ENCODE peak calls at places on chromosomes 5 and 9, in seven cellular contexts. One of them, this sample, is unnamed.

GRCh38 chr5:159851053-159851452 is 65.2 kb upstream of the ADRA1B start:
- DNase-seq in HCT116: no peak
- DNase-seq in HepG2: no peak
- DNase-seq in H1: no peak
- DNase-seq in endothelial cell of umbilical vein: no peak
- DNase-seq in K562: no peak
- DNase-seq in GM23338: no peak
- DNase-seq in this sample: no peak

GRCh38 chr5:98309785-98310566 is 463.5 kb upstream of the RGMB start:
- DNase-seq in HCT116: peak
- DNase-seq in K562: no peak
- DNase-seq in endothelial cell of umbilical vein: peak
- DNase-seq in HepG2: peak
- DNase-seq in GM23338: peak
- DNase-seq in H1: peak
- DNase-seq in this sample: no peak

GRCh38 chr5:176816043-176816745 is 5.8 kb downstream of the UNC5A start:
- DNase-seq in HCT116: no peak
- DNase-seq in endothelial cell of umbilical vein: no peak
- DNase-seq in GM23338: no peak
- DNase-seq in HepG2: no peak
- DNase-seq in H1: no peak
- DNase-seq in K562: no peak
- DNase-seq in this sample: no peak

GRCh38 chr5:34598177-34598794 is 57.8 kb upstream of the RAI14 start:
- DNase-seq in GM23338: no peak
- DNase-seq in endothelial cell of umbilical vein: peak
- DNase-seq in HCT116: peak
- DNase-seq in HepG2: no peak
- DNase-seq in K562: no peak
- DNase-seq in H1: no peak
- DNase-seq in this sample: no peak

GRCh38 chr9:123867971-123868370 is 62.0 kb downstream of the DENND1A start:
- DNase-seq in H1: no peak
- DNase-seq in HCT116: no peak
- DNase-seq in K562: no peak
- DNase-seq in HepG2: no peak
- DNase-seq in GM23338: no peak
- DNase-seq in endothelial cell of umbilical vein: no peak
- DNase-seq in this sample: no peak

GRCh38 chr9:89528540-89528939 is 30.6 kb upstream of the SEMA4D start:
- DNase-seq in GM23338: no peak
- DNase-seq in H1: no peak
- DNase-seq in K562: no peak
- DNase-seq in HepG2: no peak
- DNase-seq in endothelial cell of umbilical vein: no peak
- DNase-seq in HCT116: no peak
- DNase-seq in this sample: no peak

GRCh38 chr5:79112703-79113058 is 1.1 kb downstream of the BHMT start:
- DNase-seq in H1: no peak
- DNase-seq in endothelial cell of umbilical vein: no peak
- DNase-seq in GM23338: no peak
- DNase-seq in HCT116: no peak
- DNase-seq in K562: no peak
- DNase-seq in HepG2: no peak
- DNase-seq in this sample: no peak

GRCh38 chr5:891117-891836 is 1.3 kb downstream of the BRD9 start:
- DNase-seq in endothelial cell of umbilical vein: no peak
- DNase-seq in GM23338: peak
- DNase-seq in HepG2: peak
- DNase-seq in K562: peak
- DNase-seq in HCT116: peak
- DNase-seq in H1: no peak
- DNase-seq in this sample: no peak

GRCh38 chr5:81269751-81270686 is 31.4 kb upstream of the ZCCHC9 start:
- DNase-seq in HepG2: peak
- DNase-seq in endothelial cell of umbilical vein: no peak
- DNase-seq in GM23338: peak
- DNase-seq in K562: no peak
- DNase-seq in HCT116: no peak
- DNase-seq in H1: no peak
- DNase-seq in this sample: no peak

GRCh38 chr9:613771-614347 is 227.6 kb upstream of the DMRT1 start:
- DNase-seq in HepG2: peak
- DNase-seq in endothelial cell of umbilical vein: peak
- DNase-seq in GM23338: peak
- DNase-seq in HCT116: peak
- DNase-seq in H1: peak
- DNase-seq in K562: no peak
- DNase-seq in this sample: peak

GRCh38 chr5:124210106-124210918 is 536.1 kb downstream of the ZNF608 start:
- DNase-seq in H1: no peak
- DNase-seq in HepG2: no peak
- DNase-seq in HCT116: no peak
- DNase-seq in K562: no peak
- DNase-seq in GM23338: no peak
- DNase-seq in endothelial cell of umbilical vein: no peak
- DNase-seq in this sample: no peak

GRCh38 chr5:161547573-161548471 is 1.3 kb upstream of the GABRB2 start:
- DNase-seq in GM23338: peak
- DNase-seq in HepG2: no peak
- DNase-seq in HCT116: no peak
- DNase-seq in H1: peak
- DNase-seq in endothelial cell of umbilical vein: no peak
- DNase-seq in K562: no peak
- DNase-seq in this sample: no peak

GRCh38 chr9:35000535-35001284 is 11.2 kb downstream of the DNAJB5 start:
- DNase-seq in HepG2: no peak
- DNase-seq in endothelial cell of umbilical vein: no peak
- DNase-seq in K562: peak
- DNase-seq in H1: no peak
- DNase-seq in GM23338: peak
- DNase-seq in HCT116: no peak
- DNase-seq in this sample: no peak

GRCh38 chr9:38234479-38234878 is 158.0 kb upstream of the ALDH1B1 start:
- DNase-seq in K562: no peak
- DNase-seq in endothelial cell of umbilical vein: no peak
- DNase-seq in H1: no peak
- DNase-seq in HepG2: no peak
- DNase-seq in GM23338: no peak
- DNase-seq in HCT116: no peak
- DNase-seq in this sample: no peak

GRCh38 chr5:81759632-81760005 is 8.7 kb upstream of the SSBP2 start:
- DNase-seq in HCT116: no peak
- DNase-seq in endothelial cell of umbilical vein: peak
- DNase-seq in GM23338: no peak
- DNase-seq in HepG2: no peak
- DNase-seq in H1: no peak
- DNase-seq in K562: no peak
- DNase-seq in this sample: no peak

GRCh38 chr5:141430332-141431113 is at the start of gene PCDHGA12:
- DNase-seq in HepG2: peak
- DNase-seq in endothelial cell of umbilical vein: peak
- DNase-seq in H1: no peak
- DNase-seq in K562: peak
- DNase-seq in HCT116: no peak
- DNase-seq in GM23338: peak
- DNase-seq in this sample: no peak

GRCh38 chr5:155049569-155050383 is 36.2 kb downstream of the KIF4B start:
- DNase-seq in endothelial cell of umbilical vein: peak
- DNase-seq in GM23338: peak
- DNase-seq in K562: no peak
- DNase-seq in H1: peak
- DNase-seq in HepG2: peak
- DNase-seq in HCT116: peak
- DNase-seq in this sample: peak

DNA sequence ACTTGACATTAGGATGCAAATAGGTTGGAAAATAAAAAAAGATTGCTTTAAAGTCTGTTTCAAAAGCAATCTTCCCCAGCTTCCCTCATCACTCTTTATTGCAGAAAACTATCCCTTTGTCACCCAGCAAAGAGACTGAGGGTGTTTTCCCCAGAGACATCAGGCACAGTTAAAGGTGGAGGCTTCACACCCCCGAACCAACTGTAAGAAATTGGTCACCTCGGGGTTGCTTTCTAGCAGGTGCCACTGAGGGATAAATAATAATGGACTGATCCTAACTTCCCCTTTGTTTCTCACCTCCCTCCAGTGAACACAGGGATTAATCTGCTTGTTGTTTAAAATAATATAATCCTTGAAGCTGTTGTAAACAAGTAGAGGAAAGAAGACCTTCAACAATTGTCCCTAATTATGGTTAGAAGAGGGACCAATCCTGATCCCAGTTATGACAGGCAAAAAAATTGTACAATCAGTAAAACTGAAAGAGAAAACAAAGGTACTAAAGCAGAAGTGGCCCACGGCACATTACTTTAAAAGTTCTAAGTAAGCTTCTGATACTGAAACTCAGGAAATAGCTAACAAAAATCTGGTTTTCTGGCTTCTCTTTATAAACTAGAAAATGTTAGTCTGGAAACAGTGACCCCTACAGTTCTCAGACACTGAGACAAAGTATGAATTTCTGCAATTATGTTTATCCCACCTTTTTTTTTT is 6.6 kb upstream of the PCSK1 start:
- DNase-seq in K562: no peak
- DNase-seq in HepG2: no peak
- DNase-seq in endothelial cell of umbilical vein: peak
- DNase-seq in H1: no peak
- DNase-seq in GM23338: no peak
- DNase-seq in HCT116: no peak
- DNase-seq in this sample: no peak
- TF ChIP-seq EZH2 in K562: no peak
- TF ChIP-seq EZH2 in HepG2: no peak
- TF ChIP-seq EZH2 in endothelial cell of umbilical vein: no peak
- TF ChIP-seq EZH2 in H1: no peak
- TF ChIP-seq EZH2 in GM23338: no peak
- TF ChIP-seq EZH2 in HCT116: no peak
- TF ChIP-seq EZH2 in this sample: no peak

GRCh38 chr5:164573397-164573796 is 1068.0 kb downstream of the MAT2B start:
- DNase-seq in K562: no peak
- DNase-seq in GM23338: no peak
- DNase-seq in endothelial cell of umbilical vein: no peak
- DNase-seq in HepG2: no peak
- DNase-seq in HCT116: no peak
- DNase-seq in H1: no peak
- DNase-seq in this sample: no peak

GRCh38 chr5:164580155-164580554 is 1074.7 kb downstream of the MAT2B start:
- DNase-seq in HepG2: no peak
- DNase-seq in GM23338: no peak
- DNase-seq in HCT116: no peak
- DNase-seq in H1: no peak
- DNase-seq in endothelial cell of umbilical vein: no peak
- DNase-seq in K562: no peak
- DNase-seq in this sample: no peak

GRCh38 chr5:164581889-164582288 is 1076.5 kb downstream of the MAT2B start:
- DNase-seq in HCT116: no peak
- DNase-seq in H1: no peak
- DNase-seq in GM23338: no peak
- DNase-seq in endothelial cell of umbilical vein: no peak
- DNase-seq in K562: no peak
- DNase-seq in HepG2: no peak
- DNase-seq in this sample: no peak

GRCh38 chr5:164578401-164578800 is 1073.0 kb downstream of the MAT2B start:
- DNase-seq in HepG2: no peak
- DNase-seq in H1: no peak
- DNase-seq in endothelial cell of umbilical vein: no peak
- DNase-seq in GM23338: no peak
- DNase-seq in HCT116: no peak
- DNase-seq in K562: no peak
- DNase-seq in this sample: no peak

DNA sequence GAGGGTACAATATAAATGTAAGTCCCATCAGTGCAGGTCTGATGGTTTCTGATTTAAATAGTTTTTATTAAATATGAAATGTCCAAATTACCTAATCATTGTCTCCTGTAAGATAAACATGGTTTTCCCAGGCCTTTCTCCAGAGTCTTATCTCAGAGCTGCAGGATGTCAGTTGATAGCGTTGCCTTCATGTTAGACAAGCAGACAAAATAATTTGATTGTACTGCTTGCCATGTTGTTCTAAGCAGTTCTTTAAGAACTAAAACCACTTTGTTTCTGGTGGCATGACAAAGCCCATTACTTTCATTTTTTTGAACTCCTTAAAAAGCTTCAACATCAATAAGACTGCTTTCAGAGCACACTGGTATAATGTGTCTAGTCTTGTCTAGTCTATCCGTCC is 1073.5 kb downstream of the MAT2B start:
- DNase-seq in K562: no peak
- DNase-seq in H1: no peak
- DNase-seq in endothelial cell of umbilical vein: peak
- DNase-seq in HepG2: no peak
- DNase-seq in GM23338: no peak
- DNase-seq in HCT116: no peak
- DNase-seq in this sample: no peak
- TF ChIP-seq POLR2AphosphoS5 in K562: no peak
- TF ChIP-seq POLR2AphosphoS5 in H1: no peak
- TF ChIP-seq POLR2AphosphoS5 in endothelial cell of umbilical vein: no peak
- TF ChIP-seq POLR2AphosphoS5 in HepG2: no peak
- TF ChIP-seq POLR2AphosphoS5 in GM23338: no peak
- TF ChIP-seq POLR2AphosphoS5 in HCT116: no peak
- TF ChIP-seq POLR2AphosphoS5 in this sample: no peak

GRCh38 chr5:72246954-72247442 is 73.0 kb downstream of the MRPS27 start:
- DNase-seq in HepG2: no peak
- DNase-seq in HCT116: no peak
- DNase-seq in H1: no peak
- DNase-seq in K562: no peak
- DNase-seq in endothelial cell of umbilical vein: peak
- DNase-seq in GM23338: no peak
- DNase-seq in this sample: no peak
- H3K27ac ChIP-seq in HepG2: no peak
- H3K27ac ChIP-seq in HCT116: peak
- H3K27ac ChIP-seq in H1: no peak
- H3K27ac ChIP-seq in K562: peak
- H3K27ac ChIP-seq in endothelial cell of umbilical vein: peak
- H3K27ac ChIP-seq in GM23338: no peak
- H3K27ac ChIP-seq in this sample: peak

GRCh38 chr5:172956228-172956627 is 3.0 kb upstream of the RPL26L1 start:
- DNase-seq in K562: no peak
- DNase-seq in endothelial cell of umbilical vein: no peak
- DNase-seq in GM23338: no peak
- DNase-seq in HepG2: no peak
- DNase-seq in H1: no peak
- DNase-seq in HCT116: no peak
- DNase-seq in this sample: no peak

GRCh38 chr5:172959824-172960799 is 888 bp downstream of the RPL26L1 start:
- DNase-seq in HCT116: no peak
- DNase-seq in H1: no peak
- DNase-seq in GM23338: peak
- DNase-seq in K562: no peak
- DNase-seq in HepG2: no peak
- DNase-seq in endothelial cell of umbilical vein: no peak
- DNase-seq in this sample: no peak

GRCh38 chr5:172956936-172957335 is 2.3 kb upstream of the RPL26L1 start:
- DNase-seq in HepG2: no peak
- DNase-seq in K562: no peak
- DNase-seq in H1: no peak
- DNase-seq in endothelial cell of umbilical vein: no peak
- DNase-seq in HCT116: no peak
- DNase-seq in GM23338: no peak
- DNase-seq in this sample: no peak

GRCh38 chr5:172957458-172957857 is 1.8 kb upstream of the RPL26L1 start:
- DNase-seq in GM23338: no peak
- DNase-seq in HCT116: no peak
- DNase-seq in HepG2: no peak
- DNase-seq in H1: no peak
- DNase-seq in K562: no peak
- DNase-seq in endothelial cell of umbilical vein: no peak
- DNase-seq in this sample: no peak

GRCh38 chr5:172958268-172959046 is 767 bp upstream of the RPL26L1 start:
- DNase-seq in GM23338: peak
- DNase-seq in HepG2: peak
- DNase-seq in HCT116: peak
- DNase-seq in K562: peak
- DNase-seq in H1: peak
- DNase-seq in endothelial cell of umbilical vein: peak
- DNase-seq in this sample: no peak
- TF ChIP-seq EZH2 in GM23338: no peak
- TF ChIP-seq EZH2 in HepG2: no peak
- TF ChIP-seq EZH2 in HCT116: no peak
- TF ChIP-seq EZH2 in K562: no peak
- TF ChIP-seq EZH2 in H1: no peak
- TF ChIP-seq EZH2 in endothelial cell of umbilical vein: no peak
- TF ChIP-seq EZH2 in this sample: no peak

This sample was measured in SK-N-MC.